ENCODE peak calls at places on chromosomes 11 and 22, in six cellular contexts. One of them, this sample, is unnamed.

GRCh38 chr11:77147668-77148321 is 19.7 kb downstream of the MYO7A start:
- DNase-seq in heart right ventricle: no peak
- DNase-seq in transverse colon: peak
- DNase-seq in pancreas: no peak
- DNase-seq in cardiac muscle cell: peak
- DNase-seq in psoas muscle: no peak
- DNase-seq in this sample: no peak

GRCh38 chr11:128865490-128865889 is 1.6 kb downstream of the KCNJ1 start:
- DNase-seq in transverse colon: no peak
- DNase-seq in psoas muscle: no peak
- DNase-seq in cardiac muscle cell: no peak
- DNase-seq in pancreas: no peak
- DNase-seq in heart right ventricle: no peak
- DNase-seq in this sample: no peak

GRCh38 chr11:12778506-12778905 is 104.3 kb downstream of the TEAD1 start:
- DNase-seq in heart right ventricle: no peak
- DNase-seq in pancreas: no peak
- DNase-seq in cardiac muscle cell: no peak
- DNase-seq in transverse colon: no peak
- DNase-seq in psoas muscle: no peak
- DNase-seq in this sample: no peak

GRCh38 chr11:57515332-57516060 is at the start of gene SLC43A1:
- DNase-seq in transverse colon: peak
- DNase-seq in psoas muscle: peak
- DNase-seq in heart right ventricle: peak
- DNase-seq in pancreas: peak
- DNase-seq in cardiac muscle cell: peak
- DNase-seq in this sample: peak

GRCh38 chr11:44600739-44601416 is 35.4 kb downstream of the CD82 start:
- DNase-seq in heart right ventricle: peak
- DNase-seq in transverse colon: no peak
- DNase-seq in psoas muscle: no peak
- DNase-seq in cardiac muscle cell: no peak
- DNase-seq in pancreas: no peak
- DNase-seq in this sample: no peak

GRCh38 chr22:46083383-46084350 is 66.7 kb upstream of the PPARA start:
- DNase-seq in transverse colon: peak
- DNase-seq in psoas muscle: peak
- DNase-seq in heart right ventricle: peak
- DNase-seq in cardiac muscle cell: no peak
- DNase-seq in pancreas: no peak
- DNase-seq in this sample: no peak

GRCh38 chr22:29517215-29517908 is 36.2 kb downstream of the THOC5 start:
- DNase-seq in pancreas: no peak
- DNase-seq in psoas muscle: no peak
- DNase-seq in transverse colon: no peak
- DNase-seq in cardiac muscle cell: no peak
- DNase-seq in heart right ventricle: no peak
- DNase-seq in this sample: no peak

GRCh38 chr11:21785351-21785750 is 407.5 kb upstream of the ANO5 start:
- DNase-seq in psoas muscle: no peak
- DNase-seq in cardiac muscle cell: no peak
- DNase-seq in heart right ventricle: no peak
- DNase-seq in transverse colon: no peak
- DNase-seq in pancreas: no peak
- DNase-seq in this sample: no peak

GRCh38 chr22:29799217-29799680 is 32.1 kb downstream of the UQCR10 start:
- DNase-seq in pancreas: peak
- DNase-seq in heart right ventricle: peak
- DNase-seq in transverse colon: peak
- DNase-seq in cardiac muscle cell: no peak
- DNase-seq in psoas muscle: peak
- DNase-seq in this sample: peak

GRCh38 chr11:6693342-6694228 is 10.4 kb upstream of the MRPL17 start:
- DNase-seq in cardiac muscle cell: no peak
- DNase-seq in heart right ventricle: no peak
- DNase-seq in psoas muscle: no peak
- DNase-seq in pancreas: no peak
- DNase-seq in transverse colon: no peak
- DNase-seq in this sample: no peak

GRCh38 chr11:113378692-113379091 is 8.9 kb upstream of the ANKK1 start:
- DNase-seq in heart right ventricle: no peak
- DNase-seq in psoas muscle: no peak
- DNase-seq in pancreas: no peak
- DNase-seq in transverse colon: no peak
- DNase-seq in cardiac muscle cell: no peak
- DNase-seq in this sample: no peak

GRCh38 chr11:116072776-116073175 is 568.6 kb upstream of the CADM1 start:
- DNase-seq in pancreas: no peak
- DNase-seq in transverse colon: no peak
- DNase-seq in heart right ventricle: no peak
- DNase-seq in psoas muscle: no peak
- DNase-seq in cardiac muscle cell: no peak
- DNase-seq in this sample: no peak

GRCh38 chr11:64753019-64753379 is 6.8 kb downstream of the PYGM start:
- DNase-seq in heart right ventricle: no peak
- DNase-seq in transverse colon: no peak
- DNase-seq in pancreas: peak
- DNase-seq in psoas muscle: no peak
- DNase-seq in cardiac muscle cell: no peak
- DNase-seq in this sample: no peak

GRCh38 chr11:76190376-76190775 is 15.9 kb downstream of the WNT11 start:
- DNase-seq in transverse colon: no peak
- DNase-seq in psoas muscle: no peak
- DNase-seq in pancreas: no peak
- DNase-seq in cardiac muscle cell: no peak
- DNase-seq in heart right ventricle: no peak
- DNase-seq in this sample: no peak

GRCh38 chr11:57763568-57763967 is 2.0 kb downstream of the CTNND1 start:
- DNase-seq in psoas muscle: no peak
- DNase-seq in transverse colon: no peak
- DNase-seq in cardiac muscle cell: peak
- DNase-seq in pancreas: no peak
- DNase-seq in heart right ventricle: no peak
- DNase-seq in this sample: no peak

GRCh38 chr11:71418643-71419042 is 29.6 kb downstream of the DHCR7 start:
- DNase-seq in pancreas: no peak
- DNase-seq in cardiac muscle cell: no peak
- DNase-seq in psoas muscle: no peak
- DNase-seq in heart right ventricle: no peak
- DNase-seq in transverse colon: peak
- DNase-seq in this sample: no peak

GRCh38 chr11:42906226-42906625 is 405.6 kb upstream of the API5 start:
- DNase-seq in cardiac muscle cell: no peak
- DNase-seq in transverse colon: no peak
- DNase-seq in heart right ventricle: no peak
- DNase-seq in psoas muscle: no peak
- DNase-seq in pancreas: no peak
- DNase-seq in this sample: no peak

GRCh38 chr11:83120328-83120727 is 36.6 kb upstream of the PCF11 start:
- DNase-seq in heart right ventricle: no peak
- DNase-seq in transverse colon: no peak
- DNase-seq in psoas muscle: no peak
- DNase-seq in pancreas: no peak
- DNase-seq in cardiac muscle cell: no peak
- DNase-seq in this sample: no peak

GRCh38 chr11:72950685-72951084 is 136.5 kb downstream of the ATG16L2 start:
- DNase-seq in psoas muscle: no peak
- DNase-seq in pancreas: no peak
- DNase-seq in transverse colon: no peak
- DNase-seq in heart right ventricle: no peak
- DNase-seq in cardiac muscle cell: no peak
- DNase-seq in this sample: no peak
- H3K27ac ChIP-seq in psoas muscle: no peak
- H3K27ac ChIP-seq in pancreas: no peak
- H3K27ac ChIP-seq in transverse colon: no peak
- H3K27ac ChIP-seq in heart right ventricle: no peak
- H3K27ac ChIP-seq in cardiac muscle cell: no peak
- H3K27ac ChIP-seq in this sample: no peak

DNA sequence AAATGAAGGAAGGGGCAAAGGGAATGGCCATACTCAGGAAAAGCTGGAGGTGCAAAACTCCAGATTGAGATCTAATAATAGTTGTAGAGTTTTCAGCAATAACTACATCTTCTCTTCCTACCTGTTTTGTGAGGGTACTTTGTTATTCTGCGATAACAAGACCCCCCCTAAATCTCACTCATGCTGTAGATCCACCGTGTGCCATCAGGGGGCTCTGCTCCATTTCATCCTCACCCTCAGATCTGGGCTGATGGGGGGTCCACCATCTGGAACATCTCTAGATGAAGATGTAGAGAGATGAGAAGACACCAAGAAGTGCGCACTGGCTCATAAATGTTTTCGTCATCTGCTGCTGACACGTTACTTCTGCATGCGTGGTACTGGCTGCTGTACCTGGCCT is 135.9 kb upstream of the KIRREL3 start:
- DNase-seq in psoas muscle: no peak
- DNase-seq in heart right ventricle: no peak
- DNase-seq in pancreas: no peak
- DNase-seq in cardiac muscle cell: no peak
- DNase-seq in transverse colon: no peak
- DNase-seq in this sample: no peak
- TF ChIP-seq CTCF in psoas muscle: no peak
- TF ChIP-seq CTCF in heart right ventricle: no peak
- TF ChIP-seq CTCF in pancreas: no peak
- TF ChIP-seq CTCF in cardiac muscle cell: no peak
- TF ChIP-seq CTCF in transverse colon: no peak
- TF ChIP-seq CTCF in this sample: no peak

GRCh38 chr11:130403967-130404366 is 24.4 kb downstream of the ADAMTS8 start:
- DNase-seq in heart right ventricle: no peak
- DNase-seq in psoas muscle: no peak
- DNase-seq in transverse colon: no peak
- DNase-seq in cardiac muscle cell: no peak
- DNase-seq in pancreas: no peak
- DNase-seq in this sample: no peak
- H3K27ac ChIP-seq in heart right ventricle: peak
- H3K27ac ChIP-seq in psoas muscle: peak
- H3K27ac ChIP-seq in transverse colon: peak
- H3K27ac ChIP-seq in cardiac muscle cell: no peak
- H3K27ac ChIP-seq in pancreas: no peak
- H3K27ac ChIP-seq in this sample: peak

GRCh38 chr22:23831781-23832180 is 7.0 kb downstream of the DERL3 start:
- DNase-seq in pancreas: no peak
- DNase-seq in psoas muscle: no peak
- DNase-seq in cardiac muscle cell: no peak
- DNase-seq in transverse colon: no peak
- DNase-seq in heart right ventricle: no peak
- DNase-seq in this sample: no peak
- TF ChIP-seq CTCF in pancreas: no peak
- TF ChIP-seq CTCF in psoas muscle: no peak
- TF ChIP-seq CTCF in cardiac muscle cell: no peak
- TF ChIP-seq CTCF in transverse colon: no peak
- TF ChIP-seq CTCF in heart right ventricle: no peak
- TF ChIP-seq CTCF in this sample: no peak

GRCh38 chr22:19079691-19080090 is 42.5 kb downstream of the DGCR2 start:
- DNase-seq in cardiac muscle cell: no peak
- DNase-seq in heart right ventricle: no peak
- DNase-seq in transverse colon: no peak
- DNase-seq in pancreas: no peak
- DNase-seq in psoas muscle: no peak
- DNase-seq in this sample: no peak
- H3K27ac ChIP-seq in cardiac muscle cell: no peak
- H3K27ac ChIP-seq in heart right ventricle: no peak
- H3K27ac ChIP-seq in transverse colon: no peak
- H3K27ac ChIP-seq in pancreas: no peak
- H3K27ac ChIP-seq in psoas muscle: no peak
- H3K27ac ChIP-seq in this sample: no peak

DNA sequence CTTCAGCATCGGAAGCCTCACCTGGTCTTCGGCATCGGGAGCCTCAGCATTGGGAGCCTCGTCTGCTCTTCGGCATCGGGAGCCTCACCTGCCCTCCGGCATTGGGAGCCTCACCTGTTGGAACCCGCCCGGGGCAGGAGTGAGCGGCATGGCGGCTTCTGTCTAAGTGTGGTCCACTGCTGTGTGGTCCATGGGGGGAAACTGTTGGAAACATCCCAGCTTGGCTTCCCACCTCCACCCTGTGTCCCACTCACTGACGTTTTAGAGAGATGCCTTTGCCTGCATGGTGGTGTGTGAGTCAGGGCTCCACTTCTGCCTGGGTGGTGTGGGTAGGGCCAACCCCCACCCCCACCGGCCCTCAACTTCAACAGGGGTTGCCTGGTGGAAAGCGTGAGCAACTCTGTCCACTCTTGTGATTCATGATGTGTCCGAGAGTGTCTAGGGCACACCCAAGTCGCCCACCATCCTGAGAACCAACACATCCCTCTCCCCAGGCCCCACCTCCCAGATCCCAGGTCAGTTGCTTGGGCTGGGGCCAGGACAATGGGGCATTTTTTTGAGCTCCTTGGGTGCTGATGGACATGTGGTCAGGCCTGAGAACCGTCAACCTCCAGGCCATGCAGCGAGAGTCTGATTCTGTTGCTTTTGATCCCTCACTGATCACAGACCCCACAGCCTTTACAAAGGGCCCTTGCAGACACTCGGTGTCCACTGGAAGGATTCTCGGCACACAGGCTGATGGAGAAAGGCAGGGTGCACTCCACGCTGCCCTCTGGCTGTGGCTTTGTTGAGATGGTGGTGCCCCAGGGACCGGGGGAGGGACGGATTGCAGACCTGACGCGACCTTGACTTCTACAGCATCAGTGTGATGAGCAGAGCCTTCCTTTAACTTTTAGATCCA is 406.7 kb downstream of the TBC1D22A start:
- DNase-seq in heart right ventricle: peak
- DNase-seq in transverse colon: peak
- DNase-seq in pancreas: no peak
- DNase-seq in cardiac muscle cell: no peak
- DNase-seq in psoas muscle: peak
- DNase-seq in this sample: no peak
- TF ChIP-seq CTCF in heart right ventricle: peak
- TF ChIP-seq CTCF in transverse colon: peak
- TF ChIP-seq CTCF in pancreas: no peak
- TF ChIP-seq CTCF in cardiac muscle cell: peak
- TF ChIP-seq CTCF in psoas muscle: peak
- TF ChIP-seq CTCF in this sample: no peak

GRCh38 chr11:68329993-68330699 is 17.8 kb downstream of the LRP5 start:
- DNase-seq in transverse colon: no peak
- DNase-seq in psoas muscle: no peak
- DNase-seq in cardiac muscle cell: no peak
- DNase-seq in heart right ventricle: no peak
- DNase-seq in pancreas: no peak
- DNase-seq in this sample: no peak
- H3K27ac ChIP-seq in transverse colon: peak
- H3K27ac ChIP-seq in psoas muscle: no peak
- H3K27ac ChIP-seq in cardiac muscle cell: peak
- H3K27ac ChIP-seq in heart right ventricle: peak
- H3K27ac ChIP-seq in pancreas: peak
- H3K27ac ChIP-seq in this sample: peak